ENCODE peak calls at places on chromosomes 4 and X, in seven cellular contexts. P is tibial artery, Q is A549, W is fibroblast of lung, H is MM.1S, K is K562, U is gastrocnemius medialis. C is an unnamed sample. For H3K4me1, the result is how much of the 10 kb centered on the place peaks cover.

GRCh38 chr4:155796031-155796430 is 37.2 kb downstream of the GUCY1B1 start:
- DNase-seq in U (no peak), Q (peak), P (no peak), H (peak), W (peak), K (no peak), C (no peak)

GRCh38 chrX:136209016-136209738 is 42.0 kb downstream of the MAP7D3 start:
- DNase-seq in W (peak), P (peak), U (no peak), H (peak), K (peak), Q (peak), C (peak)

GRCh38 chr4:68987007-68987406 is 35.4 kb upstream of the UGT2A3 start:
- DNase-seq in H (peak), Q (no peak), K (no peak), W (no peak), U (no peak), P (no peak), C (no peak)

GRCh38 chr4:174318829-174319764 is 35.4 kb downstream of the CEP44 start:
- DNase-seq in U (no peak), P (no peak), H (peak), K (peak), W (peak), Q (no peak), C (peak)

GRCh38 chr4:179625391-179625790 is 2183.2 kb upstream of the AGA start:
- DNase-seq in U (no peak), W (peak), Q (no peak), H (no peak), K (no peak), P (no peak), C (no peak)

GRCh38 chr4:82782626-82783025 is 16.0 kb downstream of the SCD5 start:
- DNase-seq in P (no peak), K (no peak), Q (no peak), W (peak), U (no peak), H (no peak), C (no peak)

GRCh38 chr4:77120888-77121508 is 36.0 kb upstream of the CCNG2 start:
- DNase-seq in K (no peak), H (no peak), W (no peak), Q (no peak), P (no peak), U (no peak), C (no peak)

GRCh38 chrX:137194164-137194563 is 160.4 kb upstream of the GPR101 start:
- DNase-seq in W (no peak), U (no peak), Q (peak), K (peak), H (peak), P (no peak), C (peak)

GRCh38 chrX:72554448-72555140 is 18.0 kb downstream of the HDAC8 start:
- DNase-seq in H (no peak), K (peak), P (no peak), U (no peak), W (no peak), Q (peak), C (peak)

GRCh38 chr4:6885953-6886557 is 23.6 kb upstream of the TBC1D14 start:
- DNase-seq in H (no peak), P (peak), U (peak), Q (no peak), K (no peak), W (peak), C (peak)

GRCh38 chrX:11097920-11098319 is 13.2 kb upstream of the HCCS start:
- DNase-seq in U (no peak), H (no peak), W (no peak), P (no peak), Q (no peak), K (no peak), C (no peak)

DNA sequence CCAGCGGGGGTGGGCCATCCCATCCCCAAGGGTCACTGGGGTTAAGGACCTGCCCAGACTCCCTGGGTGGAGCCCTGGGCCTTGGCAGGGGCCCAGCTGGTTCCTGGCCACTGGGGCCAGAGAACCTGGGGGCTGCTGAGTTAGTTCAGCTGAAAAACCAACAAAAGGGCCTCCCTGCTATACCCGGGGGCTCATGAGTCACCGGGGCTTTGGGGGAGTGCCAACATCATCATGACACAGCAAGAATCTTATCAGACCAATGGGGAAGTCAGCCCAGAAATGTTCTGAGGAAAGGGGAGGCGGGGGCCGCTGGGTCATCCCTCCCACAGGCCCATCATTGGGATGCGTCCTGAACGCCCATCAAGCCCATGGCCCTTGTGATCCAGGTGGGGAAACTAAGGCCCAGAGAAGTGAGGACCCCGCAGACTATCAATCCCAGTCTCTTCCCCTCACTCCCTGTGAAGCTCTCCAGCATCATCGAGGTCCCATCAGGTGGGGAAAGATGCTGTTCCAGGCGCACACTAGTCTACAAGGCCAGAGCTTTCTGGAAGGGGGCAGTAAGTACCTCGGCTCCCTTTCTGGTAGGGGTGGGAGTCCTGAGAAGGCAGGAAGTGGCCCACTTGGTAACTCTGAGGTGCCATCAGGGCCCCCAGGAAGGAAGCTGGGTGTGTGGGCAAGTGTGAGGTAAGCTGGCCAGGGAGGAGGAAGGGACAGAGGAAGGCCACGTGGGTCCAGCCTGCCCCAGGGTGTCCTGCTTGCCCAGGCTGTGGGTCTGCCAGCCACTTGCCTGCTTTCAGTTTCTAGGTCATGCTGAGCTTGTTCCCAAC is 4.5 kb downstream of the G6PD start:
- DNase-seq in Q (peak), P (peak), K (peak), H (no peak), U (peak), W (peak), C (no peak)
- H3K4me1 ChIP-seq in Q (half or more), P (half or more), K (half or more), H (under half), U (under half), W (under half), C (under half)

GRCh38 chrX:68077378-68077777 is 355.9 kb downstream of the OPHN1 start:
- DNase-seq in P (no peak), W (no peak), H (no peak), Q (no peak), U (no peak), K (no peak), C (no peak)

GRCh38 chrX:68072016-68072415 is 361.3 kb downstream of the OPHN1 start:
- DNase-seq in W (peak), Q (no peak), H (no peak), P (no peak), K (no peak), U (no peak), C (no peak)
- H3K27ac ChIP-seq in W (no peak), Q (no peak), H (no peak), P (no peak), K (no peak), U (no peak), C (no peak)

GRCh38 chr4:73998040-73999011 is at the start of gene CXCL5:
- DNase-seq in W (peak), P (no peak), U (no peak), K (no peak), Q (peak), H (no peak), C (peak)
- H3K4me3 ChIP-seq in W (peak), P (peak), U (peak), K (no peak), Q (peak), H (no peak), C (peak)

DNA sequence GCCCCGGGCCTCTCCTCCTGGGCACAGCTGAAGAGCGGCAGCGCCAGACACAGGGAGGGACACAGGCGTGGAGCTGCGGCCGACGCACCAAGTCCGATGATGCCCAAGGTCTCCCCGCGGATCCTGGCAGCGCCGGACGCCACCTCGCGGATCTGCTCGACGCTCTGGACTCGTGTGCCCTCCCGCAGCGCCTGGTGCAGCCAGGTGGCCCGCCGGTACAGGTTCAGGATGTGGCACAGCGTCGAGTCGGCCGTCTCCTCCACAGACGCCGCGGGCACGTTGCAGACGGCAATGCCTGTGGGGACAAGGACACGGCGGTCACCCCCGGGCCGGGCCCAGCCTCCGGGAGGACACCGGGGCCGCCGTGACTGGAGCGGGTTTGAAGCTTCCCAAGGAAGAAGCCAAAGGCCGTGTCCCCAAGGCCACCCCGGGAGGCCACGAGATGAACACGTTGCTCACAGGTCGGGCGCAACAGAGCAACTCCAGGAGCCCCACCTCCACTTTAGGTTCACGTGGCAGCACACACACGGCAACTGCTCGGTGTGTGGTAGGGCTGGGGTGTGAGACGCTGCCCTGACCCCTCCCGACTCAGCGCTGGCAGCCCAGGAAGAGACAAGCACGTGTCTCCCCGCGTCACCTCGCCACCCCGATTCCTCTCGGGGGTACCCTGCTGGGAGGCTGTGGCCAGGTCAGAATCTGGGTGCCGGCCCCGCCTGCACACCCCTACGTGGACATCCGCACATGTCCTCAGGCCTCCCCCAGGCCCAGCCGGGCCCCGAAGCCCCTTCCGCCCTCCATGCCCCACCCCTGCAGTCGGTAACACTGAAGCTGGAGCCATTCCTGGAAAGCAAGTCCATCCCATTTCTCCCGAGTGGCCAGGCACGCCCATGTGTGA is 23.4 kb downstream of the CTBP1 start:
- DNase-seq in K (no peak), H (no peak), Q (no peak), W (no peak), U (no peak), P (no peak), C (no peak)
- H3K4me1 ChIP-seq in K (under half), H (under half), Q (under half), W (under half), U (under half), P (under half), C (under half)

GRCh38 chr4:8181844-8182243 is 17.2 kb upstream of the SH3TC1 start:
- DNase-seq in Q (no peak), U (no peak), H (no peak), P (no peak), W (no peak), K (no peak), C (peak)
- H3K27ac ChIP-seq in Q (peak), U (no peak), H (no peak), P (no peak), W (no peak), K (no peak), C (peak)

GRCh38 chr4:10459305-10459704 is 2.1 kb upstream of the ZNF518B start:
- DNase-seq in K (peak), P (no peak), H (no peak), Q (no peak), U (no peak), W (no peak), C (no peak)

GRCh38 chr4:10460313-10461047 is 3.3 kb upstream of the ZNF518B start:
- DNase-seq in H (no peak), P (no peak), K (peak), U (no peak), Q (no peak), W (no peak), C (no peak)

GRCh38 chr4:10461850-10462400 is 4.7 kb upstream of the ZNF518B start:
- DNase-seq in P (no peak), U (no peak), H (no peak), W (no peak), K (no peak), Q (no peak), C (no peak)

GRCh38 chr4:10462876-10463275 is 5.7 kb upstream of the ZNF518B start:
- DNase-seq in Q (no peak), H (no peak), W (no peak), K (no peak), P (no peak), U (no peak), C (no peak)

DNA sequence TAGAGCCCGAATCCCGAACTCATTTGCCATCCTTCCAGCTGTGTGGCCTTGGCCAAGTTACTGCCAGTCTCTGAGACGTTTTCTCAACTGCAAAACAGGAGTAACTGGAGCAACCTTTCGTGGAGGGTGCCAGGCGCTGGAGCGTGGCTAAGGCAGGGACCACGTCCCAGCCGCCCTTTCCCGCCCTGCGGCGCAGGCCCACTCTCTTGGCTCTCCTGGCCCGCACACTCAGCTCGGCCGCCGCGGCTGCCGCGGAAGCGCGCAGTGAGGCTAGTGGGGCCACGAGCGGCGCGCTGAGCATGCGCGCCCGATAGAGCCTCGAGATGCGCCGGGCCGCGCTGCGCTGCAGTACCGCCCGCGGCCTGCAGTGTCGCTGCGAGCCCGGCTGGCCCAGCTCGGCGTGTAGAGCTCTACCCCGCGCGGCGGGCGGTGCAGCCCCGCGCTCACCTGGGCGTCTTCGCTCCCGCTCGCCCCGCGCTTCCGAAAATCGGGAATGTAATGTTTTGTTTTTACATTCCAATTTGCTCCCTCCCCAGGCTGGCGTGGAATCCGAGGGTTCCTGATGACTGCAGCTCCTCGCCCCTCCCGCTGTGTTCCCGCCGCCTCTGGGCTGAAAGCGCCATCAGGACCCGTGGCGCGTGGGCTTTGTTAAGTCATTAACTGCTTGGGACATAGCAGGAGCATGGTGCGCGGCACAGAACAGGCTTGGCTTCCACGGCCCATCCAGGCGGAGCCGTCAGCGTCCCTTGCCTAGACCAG is 4.0 kb upstream of the ZNF518B start:
- DNase-seq in H (peak), Q (peak), K (peak), U (no peak), P (peak), W (peak), C (peak)
- H3K4me3 ChIP-seq in H (peak), Q (no peak), K (peak), U (peak), P (peak), W (peak), C (peak)

C was measured in cardiac muscle cell.